ENCODE peak calls at places on chromosomes 1 and 21, in six cellular contexts. O is left ventricle myocardium inferior, Z is AG04449, L is AG09319, H is IMR-90, S is nephron progenitor cell. B is an unnamed sample.

GRCh38 chr1:68173283-68174172 is 58.8 kb downstream of the WLS start:
- DNase-seq in O (no peak), Z (no peak), L (no peak), H (peak), S (no peak), B (no peak)

GRCh38 chr21:36183144-36183795 is 26.6 kb downstream of the DOP1B start:
- DNase-seq in O (no peak), Z (no peak), L (no peak), H (no peak), S (no peak), B (no peak)

GRCh38 chr1:17207046-17207445 is 2.1 kb downstream of the PADI1 start:
- DNase-seq in O (peak), Z (no peak), L (no peak), H (no peak), S (no peak), B (no peak)

GRCh38 chr1:77511440-77511840 is 171.0 kb downstream of the ZZZ3 start:
- DNase-seq in O (no peak), Z (peak), L (peak), H (peak), S (no peak), B (no peak)

GRCh38 chr1:33060579-33061083 is 20.3 kb upstream of the AZIN2 start:
- DNase-seq in O (peak), Z (peak), L (peak), H (peak), S (no peak), B (no peak)

GRCh38 chr1:10635385-10635896 is 160.7 kb downstream of the PEX14 start:
- DNase-seq in O (no peak), Z (no peak), L (no peak), H (peak), S (no peak), B (no peak)

GRCh38 chr21:32819702-32820101 is 48.1 kb upstream of the PAXBP1 start:
- DNase-seq in O (no peak), Z (peak), L (peak), H (peak), S (no peak), B (no peak)

GRCh38 chr1:118185083-118185899 is at the start of gene SPAG17:
- DNase-seq in O (peak), Z (no peak), L (no peak), H (peak), S (peak), B (peak)

GRCh38 chr21:28375708-28376385 is 616.8 kb downstream of the LTN1 start:
- DNase-seq in O (no peak), Z (peak), L (no peak), H (peak), S (no peak), B (no peak)

GRCh38 chr1:36083635-36084501 is at the start of gene TEKT2:
- DNase-seq in O (no peak), Z (no peak), L (no peak), H (no peak), S (peak), B (peak)

GRCh38 chr1:96360036-96360795 is 361.4 kb upstream of the PTBP2 start:
- DNase-seq in O (no peak), Z (no peak), L (no peak), H (peak), S (no peak), B (no peak)

GRCh38 chr1:7783178-7783711 is 846 bp upstream of the PER3 start:
- DNase-seq in O (peak), Z (no peak), L (peak), H (peak), S (peak), B (peak)

GRCh38 chr1:57254006-57254405 is 169.9 kb downstream of the DAB1 start:
- DNase-seq in O (no peak), Z (no peak), L (no peak), H (peak), S (no peak), B (no peak)

GRCh38 chr1:6475381-6476133 is 9.6 kb upstream of the TNFRSF25 start:
- DNase-seq in O (peak), Z (no peak), L (no peak), H (no peak), S (peak), B (peak)

GRCh38 chr21:27321791-27322190 is 354.9 kb upstream of the ADAMTS5 start:
- DNase-seq in O (no peak), Z (no peak), L (no peak), H (no peak), S (no peak), B (no peak)

GRCh38 chr1:55623339-55623738 is 408.2 kb upstream of the USP24 start:
- DNase-seq in O (peak), Z (no peak), L (no peak), H (peak), S (no peak), B (no peak)

GRCh38 chr1:167926486-167926997 is 9.9 kb upstream of the DCAF6 start:
- DNase-seq in O (no peak), Z (no peak), L (no peak), H (no peak), S (no peak), B (no peak)

GRCh38 chr1:24619376-24619775 is 23.7 kb upstream of the SRRM1 start:
- DNase-seq in O (no peak), Z (no peak), L (no peak), H (no peak), S (no peak), B (no peak)

GRCh38 chr1:38246955-38247952 is 200.7 kb upstream of the POU3F1 start:
- DNase-seq in O (no peak), Z (no peak), L (no peak), H (peak), S (peak), B (no peak)

GRCh38 chr1:162560303-162561036 is 1.1 kb upstream of the UAP1 start:
- DNase-seq in O (no peak), Z (no peak), L (no peak), H (no peak), S (no peak), B (peak)

GRCh38 chr1:154753426-154753825 is 116.7 kb downstream of the KCNN3 start:
- DNase-seq in O (no peak), Z (no peak), L (no peak), H (no peak), S (no peak), B (no peak)

GRCh38 chr1:10694633-10695627 is 101.5 kb downstream of the CASZ1 start:
- DNase-seq in O (peak), Z (no peak), L (no peak), H (peak), S (peak), B (peak)

GRCh38 chr1:8661185-8662110 is 156.0 kb downstream of the RERE start:
- DNase-seq in O (no peak), Z (no peak), L (no peak), H (peak), S (no peak), B (peak)

GRCh38 chr1:240004086-240004749 is 87.5 kb upstream of the FMN2 start:
- DNase-seq in O (no peak), Z (no peak), L (no peak), H (peak), S (peak), B (peak)

GRCh38 chr1:119108993-119109392 is 31.5 kb downstream of the WARS2 start:
- DNase-seq in O (no peak), Z (no peak), L (no peak), H (no peak), S (no peak), B (no peak)

GRCh38 chr21:43917515-43918384 is 52.7 kb downstream of the AGPAT3 start:
- DNase-seq in O (no peak), Z (no peak), L (no peak), H (no peak), S (no peak), B (peak)

GRCh38 chr1:67230539-67230938 is 64.3 kb downstream of the IL23R start:
- DNase-seq in O (no peak), Z (no peak), L (no peak), H (no peak), S (no peak), B (no peak)

GRCh38 chr1:152535774-152536173 is 21.5 kb downstream of the CRCT1 start:
- DNase-seq in O (no peak), Z (no peak), L (no peak), H (no peak), S (no peak), B (no peak)

GRCh38 chr1:152537496-152537895 is 23.2 kb downstream of the CRCT1 start:
- DNase-seq in O (no peak), Z (no peak), L (no peak), H (no peak), S (no peak), B (no peak)

DNA sequence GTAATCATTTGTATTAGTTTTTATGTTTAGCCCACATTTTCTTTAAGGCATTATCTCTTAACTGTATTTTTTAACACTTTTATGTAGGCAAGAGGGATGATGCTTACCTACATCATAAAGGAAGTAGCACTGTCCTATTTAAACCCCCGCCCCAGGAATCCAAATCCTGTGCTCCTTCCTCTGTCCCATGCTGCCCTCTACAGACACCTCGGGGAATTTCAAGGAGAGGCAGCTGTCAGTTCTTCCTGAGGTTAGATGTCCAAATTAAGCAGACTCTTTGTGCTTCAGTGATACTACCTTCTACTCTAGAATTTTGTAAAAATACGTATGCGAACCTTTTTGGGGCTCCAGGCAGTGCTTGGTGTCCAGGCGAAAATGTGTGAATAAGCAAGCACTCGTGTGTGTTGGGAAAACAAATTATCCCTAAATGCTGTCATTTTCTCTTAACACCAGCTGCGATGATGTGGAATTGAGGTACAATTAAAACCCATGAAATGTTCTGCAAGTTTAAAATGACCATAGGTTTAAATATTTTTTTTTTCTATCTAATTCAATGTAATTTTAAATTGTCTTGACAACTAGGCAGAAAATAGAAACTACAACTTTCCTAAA is 19.2 kb downstream of the CRCT1 start:
- DNase-seq in O (no peak), Z (no peak), L (no peak), H (peak), S (no peak), B (peak)
- TF ChIP-seq CTCF in O (peak), Z (peak), L (peak), H (peak), S (no peak), B (peak)

GRCh38 chr21:40140675-40141074 is 273.4 kb downstream of the PCP4 start:
- DNase-seq in O (no peak), Z (no peak), L (no peak), H (no peak), S (no peak), B (no peak)

GRCh38 chr21:40146201-40146890 is 279.1 kb downstream of the PCP4 start:
- DNase-seq in O (no peak), Z (no peak), L (no peak), H (no peak), S (no peak), B (no peak)

GRCh38 chr21:40139636-40140035 is 272.4 kb downstream of the PCP4 start:
- DNase-seq in O (no peak), Z (no peak), L (no peak), H (no peak), S (no peak), B (no peak)

GRCh38 chr21:40141621-40142020 is 274.4 kb downstream of the PCP4 start:
- DNase-seq in O (no peak), Z (no peak), L (no peak), H (no peak), S (no peak), B (no peak)

DNA sequence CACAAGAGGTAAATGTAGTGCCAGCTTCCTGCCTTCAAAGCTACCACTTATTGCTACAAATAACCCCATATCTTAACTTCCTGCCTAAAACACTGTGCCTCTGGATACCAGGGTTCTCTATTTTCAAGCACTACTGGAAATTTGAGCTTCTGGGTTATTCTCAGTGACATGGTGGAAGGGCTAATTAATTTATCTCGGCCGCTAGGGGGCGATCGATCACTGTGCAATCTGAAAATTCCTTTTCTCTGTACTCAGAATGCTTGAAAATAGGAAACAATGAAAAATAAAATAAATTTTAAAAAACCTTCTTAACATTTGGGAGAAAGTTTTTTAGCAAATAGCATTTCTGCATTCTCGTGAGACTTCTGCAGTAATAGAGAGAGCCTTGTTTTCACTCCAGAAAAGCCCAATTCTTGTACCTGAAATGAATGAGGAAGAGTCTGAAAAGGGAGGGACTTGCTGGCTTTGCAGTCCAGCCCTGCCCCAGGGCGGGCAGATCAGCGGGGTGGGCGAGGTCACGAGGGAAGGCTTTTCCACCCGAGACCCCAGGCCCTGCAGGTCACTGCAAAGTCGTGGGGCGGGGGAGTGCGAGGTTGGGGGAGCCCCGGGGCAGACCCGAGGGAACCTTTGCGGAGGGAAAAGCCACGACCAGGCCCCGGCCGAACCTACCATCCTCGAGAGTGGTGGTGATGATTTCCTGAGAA is 276.7 kb downstream of the PCP4 start:
- DNase-seq in O (peak), Z (no peak), L (no peak), H (peak), S (peak), B (peak)
- TF ChIP-seq CTCF in O (peak), Z (peak), L (peak), H (peak), S (peak), B (peak)

GRCh38 chr21:42276526-42277154 is 38.6 kb downstream of the TFF3 start:
- DNase-seq in O (no peak), Z (no peak), L (no peak), H (no peak), S (no peak), B (no peak)
- TF ChIP-seq CTCF in O (peak), Z (no peak), L (no peak), H (no peak), S (no peak), B (no peak)

GRCh38 chr1:99645699-99646531 is at the start of gene PALMD:
- DNase-seq in O (peak), Z (no peak), L (no peak), H (peak), S (peak), B (no peak)
- TF ChIP-seq CTCF in O (no peak), Z (no peak), L (no peak), H (no peak), S (no peak), B (no peak)

DNA sequence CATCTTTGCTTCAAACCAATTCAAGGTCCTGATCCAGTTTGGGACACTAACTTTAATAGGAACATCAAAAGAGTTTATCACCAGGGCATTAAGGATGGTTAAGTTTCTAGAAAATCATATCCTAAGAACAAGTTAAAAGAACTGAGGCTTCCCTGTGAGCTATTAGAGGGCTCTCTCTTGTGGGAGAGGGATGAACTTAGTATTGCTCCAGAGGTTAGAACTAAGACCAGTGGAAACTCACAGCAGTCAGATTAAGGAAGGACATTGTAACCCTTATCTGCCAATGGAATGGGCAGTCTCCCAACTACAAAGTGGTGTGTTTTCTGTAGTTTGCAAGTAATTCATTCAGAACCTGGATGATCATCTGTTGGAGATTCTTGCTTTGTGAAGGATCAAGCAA is 36.8 kb downstream of the UBE2U start:
- DNase-seq in O (no peak), Z (no peak), L (no peak), H (peak), S (no peak), B (no peak)
- TF ChIP-seq CTCF in O (peak), Z (peak), L (peak), H (peak), S (no peak), B (no peak)

DNA sequence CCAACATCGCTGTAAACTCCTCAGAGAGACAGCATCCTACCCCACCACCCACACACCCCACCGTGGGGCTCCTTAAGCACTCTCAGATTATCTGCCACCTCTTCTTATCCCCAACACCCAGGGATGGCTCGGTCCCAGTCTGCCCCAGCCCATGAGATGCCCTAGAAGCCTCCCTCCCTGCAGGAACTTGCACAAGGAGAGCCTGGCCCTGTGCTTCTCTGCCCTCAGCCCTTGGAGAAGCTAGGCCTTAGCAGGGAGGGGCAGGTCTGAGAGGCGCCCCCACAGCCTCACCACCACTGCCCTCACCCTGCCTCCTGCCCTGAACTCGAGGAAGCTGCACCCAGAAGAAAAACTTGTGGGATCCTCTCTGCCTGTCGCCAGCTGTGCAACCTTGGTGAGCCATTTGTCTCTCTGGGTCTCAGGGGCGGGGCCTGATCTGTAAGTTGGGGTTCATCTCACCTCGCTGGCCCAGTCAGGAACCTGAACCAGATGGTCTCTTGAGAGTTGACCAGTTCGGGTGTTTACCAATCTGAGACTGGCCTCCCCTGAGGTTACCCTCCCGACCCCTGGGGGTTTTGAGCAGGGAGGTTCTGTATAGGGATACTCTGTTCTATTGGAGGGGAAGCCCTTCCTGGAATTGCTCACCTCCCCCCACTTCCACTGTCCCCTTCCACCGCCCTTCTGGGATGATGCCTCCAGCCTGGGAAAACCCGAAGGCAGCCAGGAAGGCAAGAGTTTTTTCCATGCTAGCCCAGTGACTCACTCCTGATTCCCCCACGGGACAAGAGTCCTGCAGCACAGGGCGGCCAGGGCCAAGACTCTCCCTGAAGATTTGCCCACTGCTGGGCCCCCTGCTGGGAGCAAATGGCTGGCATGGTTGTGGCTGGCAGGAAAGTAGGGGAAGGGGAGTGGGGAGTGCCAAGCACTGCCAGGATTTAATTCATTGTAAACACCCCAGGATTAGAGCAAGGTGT is at the start of gene S100A3:
- DNase-seq in O (peak), Z (no peak), L (no peak), H (peak), S (no peak), B (no peak)
- TF ChIP-seq CTCF in O (peak), Z (peak), L (peak), H (peak), S (no peak), B (no peak)

DNA sequence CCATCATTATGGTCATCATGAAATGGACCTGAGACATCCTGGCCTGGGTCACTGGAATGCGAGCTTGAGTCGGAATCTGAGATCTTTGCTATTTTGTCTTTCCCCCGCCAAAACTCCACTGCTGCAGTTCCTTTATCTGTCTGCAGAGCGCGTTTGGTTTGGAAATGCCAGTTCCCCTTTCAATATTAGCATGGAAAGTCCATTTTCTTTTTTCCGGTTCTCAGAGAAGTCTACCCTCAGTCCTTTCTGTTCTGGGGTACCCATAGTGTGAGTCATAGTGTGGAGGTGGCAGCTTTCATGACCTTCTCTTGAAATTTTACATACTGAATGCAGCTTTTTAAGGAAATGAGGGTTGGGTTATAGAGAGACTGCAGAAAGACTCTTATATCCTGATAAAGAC is 14.6 kb downstream of the CACNA1E start:
- DNase-seq in O (no peak), Z (no peak), L (no peak), H (no peak), S (no peak), B (no peak)
- TF ChIP-seq CTCF in O (no peak), Z (no peak), L (no peak), H (no peak), S (no peak), B (no peak)